ENCODE peak calls at places on chromosomes 4 and X, in ten cellular contexts. B is AG04450, F is fibroblast of the aortic adventitia, A is GM13977, N is breast epithelium, X is mucosa of descending colon, H is cardiac fibroblast, Y is AG10803, U is astrocyte, O is foreskin fibroblast. C is an unnamed sample.

GRCh38 chr4:109465065-109465464 is 31.4 kb downstream of the SEC24B start:
- DNase-seq in B (no peak), F (peak), A (no peak), N (no peak), X (no peak), H (peak), Y (peak), U (no peak), O (no peak), C (peak)

GRCh38 chr4:2934077-2934812 is 29.0 kb downstream of the NOP14 start:
- DNase-seq in B (no peak), F (peak), A (peak), N (peak), X (peak), H (peak), Y (peak), U (peak), O (peak), C (peak)

GRCh38 chr4:73615613-73616012 is 4.6 kb downstream of the RASSF6 start:
- DNase-seq in B (no peak), F (no peak), A (no peak), N (no peak), X (no peak), H (no peak), Y (no peak), U (no peak), O (no peak), C (no peak)

GRCh38 chr4:6446130-6446482 is 26.3 kb downstream of the PPP2R2C start:
- DNase-seq in B (no peak), F (no peak), A (no peak), N (no peak), X (no peak), H (no peak), Y (no peak), U (no peak), O (no peak), C (no peak)

GRCh38 chrX:34810364-34810763 is 132.2 kb upstream of the FAM47B start:
- DNase-seq in B (no peak), F (peak), A (no peak), N (no peak), X (no peak), H (peak), Y (peak), U (peak), O (peak), C (peak)

GRCh38 chrX:129759576-129760061 is 20.1 kb upstream of the SASH3 start:
- DNase-seq in B (peak), F (peak), A (no peak), N (no peak), X (no peak), H (peak), Y (peak), U (peak), O (peak), C (peak)

GRCh38 chrX:152901816-152902501 is 4.1 kb downstream of the ZNF185 start:
- DNase-seq in B (no peak), F (no peak), A (no peak), N (no peak), X (no peak), H (no peak), Y (no peak), U (no peak), O (no peak), C (no peak)

GRCh38 chr4:74545488-74545887 is 100.6 kb downstream of the AREG start:
- DNase-seq in B (no peak), F (peak), A (no peak), N (no peak), X (no peak), H (peak), Y (peak), U (no peak), O (no peak), C (peak)

GRCh38 chr4:128844931-128845330 is 35.4 kb downstream of the JADE1 start:
- DNase-seq in B (no peak), F (no peak), A (no peak), N (no peak), X (no peak), H (peak), Y (no peak), U (no peak), O (no peak), C (no peak)

GRCh38 chrX:6738518-6739470 is 203.9 kb upstream of the VCX3A start:
- DNase-seq in B (no peak), F (no peak), A (peak), N (no peak), X (no peak), H (no peak), Y (no peak), U (no peak), O (no peak), C (no peak)

GRCh38 chrX:36407886-36408285 is 488.4 kb downstream of the CFAP47 start:
- DNase-seq in B (no peak), F (no peak), A (no peak), N (no peak), X (no peak), H (no peak), Y (no peak), U (no peak), O (no peak), C (no peak)

GRCh38 chrX:40176979-40177430 is 79.2 kb upstream of the BCOR start:
- DNase-seq in B (no peak), F (no peak), A (no peak), N (no peak), X (peak), H (peak), Y (no peak), U (no peak), O (no peak), C (no peak)

GRCh38 chr4:4677825-4678522 is 136.1 kb upstream of the STX18 start:
- DNase-seq in B (no peak), F (peak), A (no peak), N (no peak), X (no peak), H (peak), Y (peak), U (peak), O (peak), C (peak)
- TF ChIP-seq CTCF in B (peak), F (peak), A (peak), N (no peak), X (no peak), H (peak), Y (peak), U (peak), O (peak), C (peak)

GRCh38 chr4:152460488-152460887 is 75.4 kb downstream of the FBXW7 start:
- DNase-seq in B (peak), F (peak), A (peak), N (no peak), X (no peak), H (peak), Y (peak), U (peak), O (peak), C (peak)
- TF ChIP-seq CTCF in B (peak), F (peak), A (peak), N (no peak), X (no peak), H (peak), Y (peak), U (peak), O (peak), C (peak)

GRCh38 chr4:51842554-51843308 is at the start of gene DCUN1D4:
- DNase-seq in B (peak), F (peak), A (peak), N (peak), X (peak), H (peak), Y (peak), U (peak), O (peak), C (peak)
- TF ChIP-seq CTCF in B (peak), F (peak), A (peak), N (peak), X (peak), H (peak), Y (peak), U (no peak), O (peak), C (peak)

GRCh38 chr4:26034849-26035248 is 120.8 kb downstream of the SMIM20 start:
- DNase-seq in B (no peak), F (no peak), A (no peak), N (no peak), X (no peak), H (no peak), Y (no peak), U (no peak), O (no peak), C (no peak)
- TF ChIP-seq CTCF in B (no peak), F (no peak), A (no peak), N (no peak), X (no peak), H (no peak), Y (no peak), U (no peak), O (no peak), C (no peak)

DNA sequence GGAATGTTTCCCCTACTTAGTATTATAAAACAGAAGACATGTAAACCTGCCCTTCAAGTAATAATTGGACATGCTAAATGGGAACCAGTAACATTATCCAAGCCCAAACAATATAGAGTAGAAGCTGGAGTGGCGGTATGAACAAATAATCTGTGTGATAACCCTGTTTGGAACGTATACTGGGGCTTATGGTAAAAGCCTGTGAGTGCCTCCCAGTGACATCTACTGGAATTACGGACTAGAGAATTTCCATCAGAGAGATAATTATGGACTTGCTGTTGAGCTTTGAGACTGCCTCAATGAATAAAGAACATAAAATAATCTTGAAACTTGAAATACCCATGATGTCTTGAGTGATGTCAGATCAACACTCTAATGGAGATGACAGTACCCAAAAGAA is 406.3 kb upstream of the GRIA3 start:
- DNase-seq in B (no peak), F (peak), A (no peak), N (no peak), X (no peak), H (peak), Y (no peak), U (no peak), O (peak), C (no peak)
- TF ChIP-seq CTCF in B (no peak), F (no peak), A (no peak), N (no peak), X (no peak), H (no peak), Y (no peak), U (no peak), O (no peak), C (no peak)